ENCODE peak calls at places on chromosomes 3 and 15, in eight cellular contexts. One of them, this sample, is unnamed.

GRCh38 chr3:54557538-54558419 is 370.1 kb downstream of the LRTM1 start:
- DNase-seq in C1 segment of cervical spinal cord: no peak
- DNase-seq in small intestine: no peak
- DNase-seq in IMR-90: no peak
- DNase-seq in T-helper 1 cell: no peak
- DNase-seq in kidney tubule cell: peak
- DNase-seq in activated CD4-positive, alpha-beta T cell treated with anti-CD3 and anti-CD28 coated beads, Interleukin-2, amount 10 ng/mL, durations not matched to agents 7 days and 5 days: no peak
- DNase-seq in tibial nerve: no peak
- DNase-seq in this sample: no peak

GRCh38 chr3:12900885-12901411 is 59.6 kb upstream of the RPL32 start:
- DNase-seq in C1 segment of cervical spinal cord: no peak
- DNase-seq in small intestine: no peak
- DNase-seq in IMR-90: no peak
- DNase-seq in T-helper 1 cell: no peak
- DNase-seq in kidney tubule cell: no peak
- DNase-seq in activated CD4-positive, alpha-beta T cell treated with anti-CD3 and anti-CD28 coated beads, Interleukin-2, amount 10 ng/mL, durations not matched to agents 7 days and 5 days: no peak
- DNase-seq in tibial nerve: no peak
- DNase-seq in this sample: no peak

GRCh38 chr3:177931346-177931745 is 604.9 kb upstream of the KCNMB2 start:
- DNase-seq in C1 segment of cervical spinal cord: no peak
- DNase-seq in small intestine: no peak
- DNase-seq in IMR-90: no peak
- DNase-seq in T-helper 1 cell: no peak
- DNase-seq in kidney tubule cell: no peak
- DNase-seq in activated CD4-positive, alpha-beta T cell treated with anti-CD3 and anti-CD28 coated beads, Interleukin-2, amount 10 ng/mL, durations not matched to agents 7 days and 5 days: no peak
- DNase-seq in tibial nerve: no peak
- DNase-seq in this sample: no peak

GRCh38 chr3:110614181-110614580 is 457.4 kb upstream of the NECTIN3 start:
- DNase-seq in C1 segment of cervical spinal cord: no peak
- DNase-seq in small intestine: no peak
- DNase-seq in IMR-90: no peak
- DNase-seq in T-helper 1 cell: no peak
- DNase-seq in kidney tubule cell: no peak
- DNase-seq in activated CD4-positive, alpha-beta T cell treated with anti-CD3 and anti-CD28 coated beads, Interleukin-2, amount 10 ng/mL, durations not matched to agents 7 days and 5 days: no peak
- DNase-seq in tibial nerve: no peak
- DNase-seq in this sample: no peak

GRCh38 chr3:40615916-40616315 is 91.2 kb downstream of the ZNF621 start:
- DNase-seq in C1 segment of cervical spinal cord: no peak
- DNase-seq in small intestine: no peak
- DNase-seq in IMR-90: no peak
- DNase-seq in T-helper 1 cell: no peak
- DNase-seq in kidney tubule cell: no peak
- DNase-seq in activated CD4-positive, alpha-beta T cell treated with anti-CD3 and anti-CD28 coated beads, Interleukin-2, amount 10 ng/mL, durations not matched to agents 7 days and 5 days: no peak
- DNase-seq in tibial nerve: no peak
- DNase-seq in this sample: no peak

GRCh38 chr15:98580577-98580976 is 67.8 kb upstream of the IGF1R start:
- DNase-seq in C1 segment of cervical spinal cord: no peak
- DNase-seq in small intestine: no peak
- DNase-seq in IMR-90: no peak
- DNase-seq in T-helper 1 cell: no peak
- DNase-seq in kidney tubule cell: no peak
- DNase-seq in activated CD4-positive, alpha-beta T cell treated with anti-CD3 and anti-CD28 coated beads, Interleukin-2, amount 10 ng/mL, durations not matched to agents 7 days and 5 days: no peak
- DNase-seq in tibial nerve: no peak
- DNase-seq in this sample: no peak

GRCh38 chr15:34374816-34375215 is 7.8 kb upstream of the LPCAT4 start:
- DNase-seq in C1 segment of cervical spinal cord: no peak
- DNase-seq in small intestine: no peak
- DNase-seq in IMR-90: no peak
- DNase-seq in T-helper 1 cell: no peak
- DNase-seq in kidney tubule cell: no peak
- DNase-seq in activated CD4-positive, alpha-beta T cell treated with anti-CD3 and anti-CD28 coated beads, Interleukin-2, amount 10 ng/mL, durations not matched to agents 7 days and 5 days: no peak
- DNase-seq in tibial nerve: no peak
- DNase-seq in this sample: no peak

GRCh38 chr3:172836390-172836997 is 86.0 kb downstream of the ECT2 start:
- DNase-seq in C1 segment of cervical spinal cord: no peak
- DNase-seq in small intestine: peak
- DNase-seq in IMR-90: peak
- DNase-seq in T-helper 1 cell: no peak
- DNase-seq in kidney tubule cell: peak
- DNase-seq in activated CD4-positive, alpha-beta T cell treated with anti-CD3 and anti-CD28 coated beads, Interleukin-2, amount 10 ng/mL, durations not matched to agents 7 days and 5 days: peak
- DNase-seq in tibial nerve: peak
- DNase-seq in this sample: no peak

GRCh38 chr15:85500060-85500708 is 119.8 kb downstream of the AKAP13 start:
- DNase-seq in C1 segment of cervical spinal cord: no peak
- DNase-seq in small intestine: no peak
- DNase-seq in IMR-90: no peak
- DNase-seq in T-helper 1 cell: no peak
- DNase-seq in kidney tubule cell: no peak
- DNase-seq in activated CD4-positive, alpha-beta T cell treated with anti-CD3 and anti-CD28 coated beads, Interleukin-2, amount 10 ng/mL, durations not matched to agents 7 days and 5 days: no peak
- DNase-seq in tibial nerve: no peak
- DNase-seq in this sample: no peak

GRCh38 chr3:184562875-184563568 is 1.4 kb downstream of the EPHB3 start:
- DNase-seq in C1 segment of cervical spinal cord: peak
- DNase-seq in small intestine: no peak
- DNase-seq in IMR-90: peak
- DNase-seq in T-helper 1 cell: no peak
- DNase-seq in kidney tubule cell: no peak
- DNase-seq in activated CD4-positive, alpha-beta T cell treated with anti-CD3 and anti-CD28 coated beads, Interleukin-2, amount 10 ng/mL, durations not matched to agents 7 days and 5 days: no peak
- DNase-seq in tibial nerve: no peak
- DNase-seq in this sample: no peak

GRCh38 chr3:174417568-174417967 is 441.6 kb upstream of the NAALADL2 start:
- DNase-seq in C1 segment of cervical spinal cord: no peak
- DNase-seq in small intestine: no peak
- DNase-seq in IMR-90: no peak
- DNase-seq in T-helper 1 cell: no peak
- DNase-seq in kidney tubule cell: no peak
- DNase-seq in activated CD4-positive, alpha-beta T cell treated with anti-CD3 and anti-CD28 coated beads, Interleukin-2, amount 10 ng/mL, durations not matched to agents 7 days and 5 days: no peak
- DNase-seq in tibial nerve: no peak
- DNase-seq in this sample: no peak

GRCh38 chr15:68431037-68431791 is 749 bp downstream of the ITGA11 start:
- DNase-seq in C1 segment of cervical spinal cord: no peak
- DNase-seq in small intestine: no peak
- DNase-seq in IMR-90: no peak
- DNase-seq in T-helper 1 cell: no peak
- DNase-seq in kidney tubule cell: no peak
- DNase-seq in activated CD4-positive, alpha-beta T cell treated with anti-CD3 and anti-CD28 coated beads, Interleukin-2, amount 10 ng/mL, durations not matched to agents 7 days and 5 days: no peak
- DNase-seq in tibial nerve: no peak
- DNase-seq in this sample: no peak

GRCh38 chr3:168024537-168024941 is 71.2 kb downstream of the GOLIM4 start:
- DNase-seq in C1 segment of cervical spinal cord: no peak
- DNase-seq in small intestine: no peak
- DNase-seq in IMR-90: peak
- DNase-seq in T-helper 1 cell: no peak
- DNase-seq in kidney tubule cell: peak
- DNase-seq in activated CD4-positive, alpha-beta T cell treated with anti-CD3 and anti-CD28 coated beads, Interleukin-2, amount 10 ng/mL, durations not matched to agents 7 days and 5 days: peak
- DNase-seq in tibial nerve: no peak
- DNase-seq in this sample: no peak

GRCh38 chr15:33988384-33988783 is 20.1 kb downstream of the CHRM5 start:
- DNase-seq in C1 segment of cervical spinal cord: no peak
- DNase-seq in small intestine: no peak
- DNase-seq in IMR-90: peak
- DNase-seq in T-helper 1 cell: no peak
- DNase-seq in kidney tubule cell: peak
- DNase-seq in activated CD4-positive, alpha-beta T cell treated with anti-CD3 and anti-CD28 coated beads, Interleukin-2, amount 10 ng/mL, durations not matched to agents 7 days and 5 days: no peak
- DNase-seq in tibial nerve: no peak
- DNase-seq in this sample: no peak

GRCh38 chr15:73190189-73190601 is 137.9 kb downstream of the NEO1 start:
- DNase-seq in C1 segment of cervical spinal cord: no peak
- DNase-seq in small intestine: no peak
- DNase-seq in IMR-90: peak
- DNase-seq in T-helper 1 cell: no peak
- DNase-seq in kidney tubule cell: no peak
- DNase-seq in activated CD4-positive, alpha-beta T cell treated with anti-CD3 and anti-CD28 coated beads, Interleukin-2, amount 10 ng/mL, durations not matched to agents 7 days and 5 days: no peak
- DNase-seq in tibial nerve: no peak
- DNase-seq in this sample: no peak

GRCh38 chr3:194937751-194938358 is 252.2 kb downstream of the FAM43A start:
- DNase-seq in C1 segment of cervical spinal cord: no peak
- DNase-seq in small intestine: peak
- DNase-seq in IMR-90: no peak
- DNase-seq in T-helper 1 cell: no peak
- DNase-seq in kidney tubule cell: peak
- DNase-seq in activated CD4-positive, alpha-beta T cell treated with anti-CD3 and anti-CD28 coated beads, Interleukin-2, amount 10 ng/mL, durations not matched to agents 7 days and 5 days: no peak
- DNase-seq in tibial nerve: no peak
- DNase-seq in this sample: no peak

GRCh38 chr3:112056451-112056929 is 22.0 kb downstream of the TMPRSS7 start:
- DNase-seq in C1 segment of cervical spinal cord: no peak
- DNase-seq in small intestine: peak
- DNase-seq in IMR-90: peak
- DNase-seq in T-helper 1 cell: no peak
- DNase-seq in kidney tubule cell: peak
- DNase-seq in activated CD4-positive, alpha-beta T cell treated with anti-CD3 and anti-CD28 coated beads, Interleukin-2, amount 10 ng/mL, durations not matched to agents 7 days and 5 days: no peak
- DNase-seq in tibial nerve: no peak
- DNase-seq in this sample: no peak

GRCh38 chr15:62444104-62445027 is 279.3 kb upstream of the C2CD4B start:
- DNase-seq in C1 segment of cervical spinal cord: no peak
- DNase-seq in small intestine: no peak
- DNase-seq in IMR-90: peak
- DNase-seq in T-helper 1 cell: no peak
- DNase-seq in kidney tubule cell: peak
- DNase-seq in activated CD4-positive, alpha-beta T cell treated with anti-CD3 and anti-CD28 coated beads, Interleukin-2, amount 10 ng/mL, durations not matched to agents 7 days and 5 days: no peak
- DNase-seq in tibial nerve: no peak
- DNase-seq in this sample: no peak

GRCh38 chr3:135106445-135106844 is 311.4 kb downstream of the EPHB1 start:
- DNase-seq in C1 segment of cervical spinal cord: no peak
- DNase-seq in small intestine: peak
- DNase-seq in IMR-90: peak
- DNase-seq in T-helper 1 cell: no peak
- DNase-seq in kidney tubule cell: peak
- DNase-seq in activated CD4-positive, alpha-beta T cell treated with anti-CD3 and anti-CD28 coated beads, Interleukin-2, amount 10 ng/mL, durations not matched to agents 7 days and 5 days: peak
- DNase-seq in tibial nerve: no peak
- DNase-seq in this sample: no peak

GRCh38 chr15:59976480-59976879 is 27.6 kb upstream of the FOXB1 start:
- DNase-seq in C1 segment of cervical spinal cord: no peak
- DNase-seq in small intestine: peak
- DNase-seq in IMR-90: no peak
- DNase-seq in T-helper 1 cell: peak
- DNase-seq in kidney tubule cell: no peak
- DNase-seq in activated CD4-positive, alpha-beta T cell treated with anti-CD3 and anti-CD28 coated beads, Interleukin-2, amount 10 ng/mL, durations not matched to agents 7 days and 5 days: peak
- DNase-seq in tibial nerve: no peak
- DNase-seq in this sample: peak

GRCh38 chr15:99504823-99505551 is 60.8 kb upstream of the MEF2A start:
- DNase-seq in C1 segment of cervical spinal cord: no peak
- DNase-seq in small intestine: no peak
- DNase-seq in IMR-90: peak
- DNase-seq in T-helper 1 cell: no peak
- DNase-seq in kidney tubule cell: peak
- DNase-seq in activated CD4-positive, alpha-beta T cell treated with anti-CD3 and anti-CD28 coated beads, Interleukin-2, amount 10 ng/mL, durations not matched to agents 7 days and 5 days: no peak
- DNase-seq in tibial nerve: no peak
- DNase-seq in this sample: no peak

GRCh38 chr15:66841953-66842681 is 140.1 kb downstream of the SMAD6 start:
- DNase-seq in C1 segment of cervical spinal cord: peak
- DNase-seq in small intestine: peak
- DNase-seq in IMR-90: peak
- DNase-seq in T-helper 1 cell: no peak
- DNase-seq in kidney tubule cell: peak
- DNase-seq in activated CD4-positive, alpha-beta T cell treated with anti-CD3 and anti-CD28 coated beads, Interleukin-2, amount 10 ng/mL, durations not matched to agents 7 days and 5 days: no peak
- DNase-seq in tibial nerve: peak
- DNase-seq in this sample: no peak

GRCh38 chr3:147410518-147411234 is 1.5 kb downstream of the ZIC1 start:
- DNase-seq in C1 segment of cervical spinal cord: no peak
- DNase-seq in small intestine: no peak
- DNase-seq in IMR-90: peak
- DNase-seq in T-helper 1 cell: no peak
- DNase-seq in kidney tubule cell: peak
- DNase-seq in activated CD4-positive, alpha-beta T cell treated with anti-CD3 and anti-CD28 coated beads, Interleukin-2, amount 10 ng/mL, durations not matched to agents 7 days and 5 days: no peak
- DNase-seq in tibial nerve: no peak
- DNase-seq in this sample: no peak

GRCh38 chr3:99648091-99648490 is 9.7 kb downstream of the COL8A1 start:
- DNase-seq in C1 segment of cervical spinal cord: no peak
- DNase-seq in small intestine: peak
- DNase-seq in IMR-90: peak
- DNase-seq in T-helper 1 cell: no peak
- DNase-seq in kidney tubule cell: peak
- DNase-seq in activated CD4-positive, alpha-beta T cell treated with anti-CD3 and anti-CD28 coated beads, Interleukin-2, amount 10 ng/mL, durations not matched to agents 7 days and 5 days: no peak
- DNase-seq in tibial nerve: no peak
- DNase-seq in this sample: no peak

GRCh38 chr15:39079296-39079834 is 501.5 kb upstream of the THBS1 start:
- DNase-seq in C1 segment of cervical spinal cord: no peak
- DNase-seq in small intestine: no peak
- DNase-seq in IMR-90: peak
- DNase-seq in T-helper 1 cell: no peak
- DNase-seq in kidney tubule cell: peak
- DNase-seq in activated CD4-positive, alpha-beta T cell treated with anti-CD3 and anti-CD28 coated beads, Interleukin-2, amount 10 ng/mL, durations not matched to agents 7 days and 5 days: no peak
- DNase-seq in tibial nerve: no peak
- DNase-seq in this sample: no peak

GRCh38 chr3:194204036-194204792 is 68.3 kb downstream of the HES1 start:
- DNase-seq in C1 segment of cervical spinal cord: no peak
- DNase-seq in small intestine: no peak
- DNase-seq in IMR-90: no peak
- DNase-seq in T-helper 1 cell: no peak
- DNase-seq in kidney tubule cell: no peak
- DNase-seq in activated CD4-positive, alpha-beta T cell treated with anti-CD3 and anti-CD28 coated beads, Interleukin-2, amount 10 ng/mL, durations not matched to agents 7 days and 5 days: no peak
- DNase-seq in tibial nerve: no peak
- DNase-seq in this sample: no peak

GRCh38 chr15:51044037-51044712 is 50.5 kb downstream of the TNFAIP8L3 start:
- DNase-seq in C1 segment of cervical spinal cord: no peak
- DNase-seq in small intestine: no peak
- DNase-seq in IMR-90: no peak
- DNase-seq in T-helper 1 cell: no peak
- DNase-seq in kidney tubule cell: no peak
- DNase-seq in activated CD4-positive, alpha-beta T cell treated with anti-CD3 and anti-CD28 coated beads, Interleukin-2, amount 10 ng/mL, durations not matched to agents 7 days and 5 days: no peak
- DNase-seq in tibial nerve: no peak
- DNase-seq in this sample: no peak

GRCh38 chr3:98766924-98767323 is 3.8 kb downstream of the ST3GAL6 start:
- DNase-seq in C1 segment of cervical spinal cord: no peak
- DNase-seq in small intestine: no peak
- DNase-seq in IMR-90: no peak
- DNase-seq in T-helper 1 cell: no peak
- DNase-seq in kidney tubule cell: no peak
- DNase-seq in activated CD4-positive, alpha-beta T cell treated with anti-CD3 and anti-CD28 coated beads, Interleukin-2, amount 10 ng/mL, durations not matched to agents 7 days and 5 days: no peak
- DNase-seq in tibial nerve: no peak
- DNase-seq in this sample: no peak

This sample was measured in T-helper 22 cell.